ENCODE peak calls at places on chromosomes 16 and 17, in nine cellular contexts. H is H9, A is A549, Y is epithelial cell of esophagus, K is cardiac muscle cell, C is RWPE1, E is ovary, D is Calu3, B is sigmoid colon. M is an unnamed sample.

GRCh38 chr17:8413321-8413720 is 15.7 kb upstream of the RNF222 start:
- DNase-seq in H (no peak), A (no peak), Y (no peak), K (no peak), C (no peak), E (no peak), D (no peak), B (no peak), M (no peak)

GRCh38 chr17:35063514-35064223 is at the start of gene RFFL:
- DNase-seq in H (peak; percentile 94), A (peak; percentile 99), Y (peak; percentile 100), K (peak; percentile 98), C (peak; percentile 96), E (peak; percentile 64), D (peak; percentile 83), B (peak; percentile 95), M (peak; percentile 85)

GRCh38 chr16:84144301-84144858 is 597 bp downstream of the HSDL1 start:
- DNase-seq in H (no peak), A (peak; percentile 31), Y (peak; percentile 28), K (peak; percentile 13), C (peak; percentile 22), E (peak; percentile 33), D (peak; percentile 51), B (no peak), M (peak; percentile 76)

GRCh38 chr17:62995377-62995885 is 29.4 kb downstream of the TANC2 start:
- DNase-seq in H (no peak), A (peak; percentile 40), Y (peak; percentile 32), K (peak; percentile 70), C (peak; percentile 5), E (no peak), D (peak; percentile 21), B (no peak), M (no peak)

GRCh38 chr17:13417551-13417950 is 184.2 kb downstream of the HS3ST3A1 start:
- DNase-seq in H (no peak), A (no peak), Y (no peak), K (no peak), C (no peak), E (no peak), D (no peak), B (no peak), M (no peak)

GRCh38 chr16:67893791-67894399 is 841 bp downstream of the PSKH1 start:
- DNase-seq in H (no peak), A (no peak), Y (peak; percentile 50), K (no peak), C (peak; percentile 31), E (no peak), D (no peak), B (no peak), M (no peak)

GRCh38 chr17:82234211-82235055 is 5.6 kb downstream of the SLC16A3 start:
- DNase-seq in H (no peak), A (no peak), Y (no peak), K (no peak), C (no peak), E (no peak), D (peak; percentile 66), B (no peak), M (no peak)

GRCh38 chr17:9307313-9307998 is 268.2 kb downstream of the STX8 start:
- DNase-seq in H (no peak), A (no peak), Y (no peak), K (peak; percentile 26), C (no peak), E (no peak), D (no peak), B (no peak), M (no peak)

GRCh38 chr17:15945493-15946209 is 721 bp downstream of the ADORA2B start:
- DNase-seq in H (no peak), A (peak; percentile 51), Y (peak; percentile 32), K (peak; percentile 42), C (peak; percentile 33), E (no peak), D (no peak), B (peak; percentile 71), M (peak; percentile 79)

GRCh38 chr17:50924800-50925199 is 58.6 kb upstream of the TOB1 start:
- DNase-seq in H (no peak), A (no peak), Y (no peak), K (no peak), C (no peak), E (no peak), D (no peak), B (no peak), M (no peak)

GRCh38 chr16:11672206-11673090 is 4.2 kb downstream of the SNN start:
- DNase-seq in H (no peak), A (no peak), Y (no peak), K (no peak), C (no peak), E (no peak), D (no peak), B (no peak), M (no peak)

GRCh38 chr17:2238432-2239169 is 65.0 kb downstream of the SMG6 start:
- DNase-seq in H (no peak), A (no peak), Y (no peak), K (no peak), C (no peak), E (no peak), D (no peak), B (peak; percentile 78), M (no peak)

GRCh38 chr17:62629556-62630364 is 2.3 kb downstream of the MRC2 start:
- DNase-seq in H (no peak), A (no peak), Y (no peak), K (peak; percentile 23), C (no peak), E (no peak), D (no peak), B (peak; percentile 54), M (no peak)

GRCh38 chr16:77297996-77298637 is 98.9 kb downstream of the SYCE1L start:
- DNase-seq in H (no peak), A (no peak), Y (no peak), K (peak; percentile 28), C (no peak), E (no peak), D (peak; percentile 34), B (no peak), M (no peak)

GRCh38 chr16:79717324-79717848 is 116.8 kb upstream of the MAF start:
- DNase-seq in H (no peak), A (no peak), Y (no peak), K (no peak), C (no peak), E (no peak), D (no peak), B (no peak), M (no peak)

GRCh38 chr17:38511126-38512108 is 83.2 kb downstream of the ARHGAP23 start:
- DNase-seq in H (no peak), A (no peak), Y (peak; percentile 42), K (peak; percentile 51), C (peak; percentile 58), E (peak; percentile 39), D (no peak), B (no peak), M (no peak)

GRCh38 chr16:85913688-85914422 is 14.9 kb downstream of the IRF8 start:
- DNase-seq in H (no peak), A (no peak), Y (no peak), K (no peak), C (no peak), E (no peak), D (no peak), B (no peak), M (peak; percentile 80)

GRCh38 chr16:83441523-83441922 is 366.3 kb upstream of the HSBP1 start:
- DNase-seq in H (no peak), A (no peak), Y (peak; percentile 66), K (no peak), C (no peak), E (no peak), D (no peak), B (no peak), M (no peak)

DNA sequence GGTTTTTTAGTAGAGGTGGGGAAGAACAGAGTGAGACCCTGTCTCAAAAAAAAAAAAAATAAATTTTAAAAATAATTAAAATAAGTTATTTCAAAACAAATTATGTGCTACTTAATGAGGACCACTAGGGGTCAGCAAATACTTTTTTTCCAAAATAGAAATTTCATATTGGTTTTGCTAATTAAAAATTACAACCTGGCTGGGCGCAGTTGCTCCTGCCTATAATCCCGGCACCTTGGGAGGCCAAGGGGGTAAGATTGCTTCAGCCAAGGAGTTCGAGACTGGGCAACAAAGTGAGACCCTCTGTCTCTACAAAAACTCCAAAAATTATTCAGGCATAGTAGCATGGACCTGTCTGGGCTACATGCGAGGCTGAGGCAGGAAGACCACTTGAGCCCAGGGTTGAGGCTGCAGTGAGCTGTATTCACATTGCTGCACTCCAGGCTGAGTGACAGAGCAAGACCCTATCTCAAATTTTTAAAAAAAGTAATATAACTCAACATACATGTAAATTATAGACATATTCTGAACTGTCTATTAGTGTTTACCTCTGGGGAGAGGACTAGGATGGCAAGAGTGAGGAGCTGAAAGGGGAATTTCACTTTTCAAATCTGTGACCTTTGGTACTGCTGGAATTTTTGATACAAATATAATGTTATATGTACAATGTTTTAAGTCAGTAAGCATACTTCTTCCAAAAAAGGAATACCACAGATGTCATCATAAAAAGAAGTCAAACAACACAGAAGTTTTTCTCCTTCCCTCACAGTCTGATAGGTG is 8.1 kb downstream of the MEIOB start:
- DNase-seq in H (no peak), A (no peak), Y (peak; percentile 51), K (peak; percentile 62), C (no peak), E (no peak), D (no peak), B (no peak), M (no peak)
- TF ChIP-seq CTCF in H (peak; percentile 77), A (peak; percentile 84), Y (peak; percentile 46), K (peak; percentile 50), C (peak; percentile 67), E (no peak), D (no peak), B (peak; percentile 21), M (peak; percentile 67)

GRCh38 chr16:48614759-48615158 is 4.8 kb upstream of the N4BP1 start:
- DNase-seq in H (no peak), A (no peak), Y (no peak), K (no peak), C (no peak), E (no peak), D (no peak), B (no peak), M (no peak)
- TF ChIP-seq CTCF in H (no peak), A (no peak), Y (no peak), K (no peak), C (no peak), E (no peak), D (no peak), B (no peak), M (no peak)

GRCh38 chr17:60577147-60577925 is 22.7 kb upstream of the PPM1D start:
- DNase-seq in H (peak; percentile 45), A (no peak), Y (no peak), K (peak; percentile 75), C (no peak), E (peak; percentile 53), D (no peak), B (peak; percentile 74), M (no peak)
- TF ChIP-seq CTCF in H (no peak), A (peak; percentile 40), Y (no peak), K (peak; percentile 4), C (peak; percentile 41), E (no peak), D (no peak), B (peak; percentile 25), M (peak; percentile 18)

DNA sequence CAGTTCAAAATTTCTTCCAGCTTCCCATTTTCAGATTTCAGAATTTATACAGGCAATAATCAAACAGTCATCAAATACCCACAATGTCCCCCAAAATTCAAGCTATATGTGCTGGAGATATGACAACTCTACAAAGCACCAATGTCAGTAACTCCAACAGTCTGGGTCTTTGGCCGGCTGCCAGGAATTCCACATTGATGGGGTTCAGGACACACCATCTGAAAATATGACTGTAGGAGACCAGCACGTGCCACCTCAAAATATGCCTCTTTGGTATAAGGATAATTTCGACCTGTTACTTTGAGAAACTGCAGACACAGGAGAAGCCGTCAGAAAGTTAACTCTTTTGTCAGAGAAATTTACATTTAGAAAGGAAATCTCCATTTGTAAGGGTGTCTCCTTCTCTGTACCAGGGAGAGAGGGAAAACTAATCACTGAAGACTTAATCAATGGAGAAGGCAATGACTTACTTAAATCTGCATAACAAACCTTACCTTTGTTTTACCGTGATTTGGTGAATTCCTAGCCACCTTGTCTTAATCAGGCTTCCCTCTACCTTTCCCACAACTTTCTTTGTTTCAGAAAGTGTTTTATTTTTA is 594.3 kb upstream of the CDH5 start:
- DNase-seq in H (peak; percentile 33), A (no peak), Y (no peak), K (no peak), C (no peak), E (no peak), D (no peak), B (no peak), M (no peak)
- TF ChIP-seq CTCF in H (no peak), A (no peak), Y (no peak), K (no peak), C (no peak), E (no peak), D (no peak), B (no peak), M (no peak)